ENCODE peak calls at places on chromosomes 2 and 18, in five cellular contexts. H is psoas muscle, A is heart right ventricle, W is stomach, U is spleen. N is an unnamed sample. For H3K36me3, the result is how much of the 10 kb centered on the place peaks cover.

GRCh38 chr2:189609423-189609816 is 28.8 kb upstream of the SLC40A1 start:
- DNase-seq in H (no peak), A (no peak), W (no peak), U (no peak), N (peak)

GRCh38 chr2:148023861-148024260 is 3.0 kb downstream of the MBD5 start:
- DNase-seq in H (no peak), A (no peak), W (no peak), U (no peak), N (no peak)

GRCh38 chr2:55133467-55134315 is 83.4 kb upstream of the RTN4 start:
- DNase-seq in H (no peak), A (no peak), W (peak), U (no peak), N (no peak)

GRCh38 chr2:71833855-71834554 is 313.7 kb downstream of the CYP26B1 start:
- DNase-seq in H (peak), A (peak), W (no peak), U (no peak), N (no peak)

GRCh38 chr2:42095923-42096408 is 48.1 kb downstream of the PKDCC start:
- DNase-seq in H (peak), A (peak), W (peak), U (peak), N (peak)

GRCh38 chr2:70182689-70183088 is 8.1 kb downstream of the C2orf42 start:
- DNase-seq in H (no peak), A (no peak), W (no peak), U (no peak), N (no peak)

GRCh38 chr18:74632856-74633255 is 35.2 kb downstream of the ZNF407 start:
- DNase-seq in H (no peak), A (no peak), W (no peak), U (no peak), N (no peak)

GRCh38 chr18:47370052-47370451 is 118.6 kb upstream of the SKOR2 start:
- DNase-seq in H (no peak), A (no peak), W (no peak), U (no peak), N (no peak)

GRCh38 chr2:62216616-62217015 is 20.7 kb downstream of the B3GNT2 start:
- DNase-seq in H (no peak), A (no peak), W (no peak), U (no peak), N (peak)

GRCh38 chr2:165440367-165440766 is 29.1 kb upstream of the CSRNP3 start:
- DNase-seq in H (no peak), A (no peak), W (no peak), U (no peak), N (no peak)

GRCh38 chr2:195382186-195382585 is 274.8 kb upstream of the SLC39A10 start:
- DNase-seq in H (no peak), A (no peak), W (no peak), U (no peak), N (no peak)

GRCh38 chr2:166665991-166666940 is 172.2 kb upstream of the SCN7A start:
- DNase-seq in H (no peak), A (no peak), W (no peak), U (no peak), N (no peak)

GRCh38 chr2:218826791-218827190 is 4.8 kb downstream of the PRKAG3 start:
- DNase-seq in H (peak), A (no peak), W (no peak), U (peak), N (no peak)

GRCh38 chr2:104127049-104127770 is 726.7 kb upstream of the POU3F3 start:
- DNase-seq in H (no peak), A (no peak), W (no peak), U (no peak), N (no peak)

GRCh38 chr2:201984333-201984732 is 49.3 kb upstream of the FZD7 start:
- DNase-seq in H (no peak), A (no peak), W (no peak), U (no peak), N (no peak)

GRCh38 chr2:124145982-124146381 is 120.9 kb downstream of the CNTNAP5 start:
- DNase-seq in H (no peak), A (no peak), W (no peak), U (no peak), N (no peak)

GRCh38 chr2:45435316-45435715 is 175.8 kb downstream of the SRBD1 start:
- DNase-seq in H (no peak), A (no peak), W (no peak), U (no peak), N (peak)

GRCh38 chr2:41061371-41061770 is 609.5 kb upstream of the SLC8A1 start:
- DNase-seq in H (no peak), A (no peak), W (no peak), U (no peak), N (no peak)

GRCh38 chr2:73256618-73256922 is 22.5 kb downstream of the CCT7 start:
- DNase-seq in H (no peak), A (no peak), W (no peak), U (no peak), N (no peak)

GRCh38 chr18:45588831-45589558 is 26.3 kb upstream of the SLC14A2 start:
- DNase-seq in H (no peak), A (no peak), W (no peak), U (no peak), N (no peak)

GRCh38 chr18:42137671-42138375 is 182.8 kb downstream of the PIK3C3 start:
- DNase-seq in H (no peak), A (no peak), W (no peak), U (no peak), N (no peak)

GRCh38 chr2:144921131-144921530 is 401.2 kb upstream of the ZEB2 start:
- DNase-seq in H (no peak), A (no peak), W (no peak), U (no peak), N (no peak)

GRCh38 chr2:191818133-191818532 is 28.8 kb downstream of the CAVIN2 start:
- DNase-seq in H (no peak), A (no peak), W (no peak), U (no peak), N (no peak)

GRCh38 chr2:110126926-110127325 is 11.3 kb upstream of the MALL start:
- DNase-seq in H (no peak), A (no peak), W (no peak), U (no peak), N (no peak)

GRCh38 chr2:230244211-230244610 is 18.7 kb downstream of the SP140 start:
- DNase-seq in H (no peak), A (no peak), W (no peak), U (no peak), N (peak)

GRCh38 chr2:9809064-9809356 is 34.3 kb upstream of the TAF1B start:
- DNase-seq in H (no peak), A (no peak), W (peak), U (no peak), N (peak)

GRCh38 chr2:38237311-38237710 is 139.8 kb downstream of the ATL2 start:
- DNase-seq in H (no peak), A (no peak), W (no peak), U (no peak), N (no peak)

GRCh38 chr2:54285451-54285850 is 29.4 kb upstream of the TSPYL6 start:
- DNase-seq in H (no peak), A (no peak), W (no peak), U (no peak), N (no peak)

GRCh38 chr18:52937840-52938239 is 597.8 kb downstream of the DCC start:
- DNase-seq in H (no peak), A (no peak), W (no peak), U (no peak), N (peak)

GRCh38 chr2:5365871-5366461 is 326.2 kb upstream of the SOX11 start:
- DNase-seq in H (peak), A (peak), W (peak), U (no peak), N (peak)

GRCh38 chr2:96404446-96405373 is 69.1 kb downstream of the NCAPH start:
- DNase-seq in H (peak), A (peak), W (peak), U (no peak), N (no peak)

GRCh38 chr2:232502901-232503791 is 15.5 kb upstream of the ECEL1 start:
- DNase-seq in H (no peak), A (peak), W (peak), U (no peak), N (no peak)

GRCh38 chr2:196635156-196635555 is 4.4 kb upstream of the CCDC150 start:
- DNase-seq in H (no peak), A (no peak), W (no peak), U (no peak), N (no peak)

GRCh38 chr2:190978389-190979053 is 35.5 kb downstream of the STAT1 start:
- DNase-seq in H (no peak), A (no peak), W (no peak), U (no peak), N (peak)

GRCh38 chr2:634670-635395 is 42.4 kb downstream of the TMEM18 start:
- DNase-seq in H (no peak), A (no peak), W (no peak), U (no peak), N (no peak)

GRCh38 chr18:22342625-22343024 is 75.1 kb downstream of the CTAGE1 start:
- DNase-seq in H (no peak), A (no peak), W (peak), U (no peak), N (peak)

GRCh38 chr2:38620282-38620977 is 17.7 kb upstream of the HNRNPLL start:
- DNase-seq in H (no peak), A (no peak), W (no peak), U (no peak), N (no peak)

GRCh38 chr2:11574176-11575046 is 40.6 kb downstream of the GREB1 start:
- DNase-seq in H (peak), A (no peak), W (no peak), U (peak), N (no peak)
- H3K36me3 ChIP-seq in H (under half), A (under half), W (under half), U (under half), N (under half)

GRCh38 chr2:8306530-8307351 is 375.1 kb upstream of the ID2 start:
- DNase-seq in H (no peak), A (no peak), W (no peak), U (no peak), N (peak)

GRCh38 chr2:8303322-8303832 is 378.5 kb upstream of the ID2 start:
- DNase-seq in H (peak), A (peak), W (peak), U (peak), N (no peak)

GRCh38 chr2:8307779-8308178 is 374.1 kb upstream of the ID2 start:
- DNase-seq in H (no peak), A (no peak), W (no peak), U (no peak), N (peak)

GRCh38 chr2:8309131-8309530 is 372.7 kb upstream of the ID2 start:
- DNase-seq in H (no peak), A (no peak), W (no peak), U (no peak), N (peak)

DNA sequence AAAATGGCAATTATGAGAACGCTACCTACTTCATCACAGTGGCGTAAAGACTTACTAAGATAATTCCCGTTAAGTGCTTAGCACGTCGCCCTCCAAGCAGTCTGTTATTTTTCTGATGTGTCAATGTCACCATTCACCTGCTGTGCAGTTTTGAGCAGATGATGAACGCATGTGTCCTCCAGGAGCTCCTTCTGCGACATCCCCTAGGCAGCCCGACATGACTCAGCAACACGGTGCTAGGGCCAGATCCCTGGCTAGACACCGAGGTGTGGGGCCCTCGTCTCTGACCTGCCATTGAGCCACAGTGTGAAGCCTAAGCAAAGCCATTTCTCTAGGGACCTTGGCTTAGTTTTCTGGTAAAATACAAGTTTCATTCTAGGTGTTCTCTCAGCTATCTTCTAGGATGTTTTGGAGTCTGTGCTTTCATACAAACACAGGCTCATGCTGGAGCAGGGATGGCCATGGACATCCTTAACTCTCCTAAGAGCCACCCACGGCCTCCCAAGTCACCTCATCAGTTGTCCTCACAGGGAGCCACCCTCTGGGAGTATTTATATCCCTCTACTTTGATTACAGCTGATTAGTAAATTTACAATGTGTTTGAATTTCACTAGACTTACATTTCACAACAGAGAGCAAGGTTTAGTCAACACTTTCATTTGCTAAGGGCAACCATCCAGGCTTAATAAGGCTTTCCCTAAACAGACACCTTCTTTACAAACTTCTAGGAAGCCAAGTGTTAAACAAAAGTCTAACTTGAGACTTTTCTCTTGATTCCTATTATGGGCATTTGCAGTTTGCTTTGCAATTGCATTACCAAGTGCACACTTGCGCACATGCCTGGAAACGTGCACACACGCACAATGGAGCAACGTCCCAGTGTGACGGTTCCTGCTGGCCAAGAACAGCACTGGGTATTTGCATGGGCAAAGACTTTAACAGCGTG is 376.8 kb upstream of the ID2 start:
- DNase-seq in H (no peak), A (no peak), W (no peak), U (no peak), N (no peak)
- TF ChIP-seq CTCF in H (no peak), A (no peak), W (no peak), U (no peak), N (no peak)

GRCh38 chr2:36528274-36528673 is 69.7 kb downstream of the FEZ2 start:
- DNase-seq in H (no peak), A (no peak), W (no peak), U (no peak), N (no peak)
- H3K36me3 ChIP-seq in H (under half), A (under half), W (under half), U (half or more), N (under half)

GRCh38 chr2:121479882-121480522 is 50.7 kb upstream of the RNU4ATAC start:
- DNase-seq in H (no peak), A (no peak), W (peak), U (no peak), N (peak)
- TF ChIP-seq CTCF in H (no peak), A (no peak), W (no peak), U (no peak), N (peak)

GRCh38 chr2:113197347-113198047 is 23.7 kb downstream of the PSD4 start:
- DNase-seq in H (no peak), A (no peak), W (no peak), U (peak), N (no peak)
- H3K36me3 ChIP-seq in H (under half), A (under half), W (half or more), U (half or more), N (under half)

GRCh38 chr2:207338220-207338607 is 172.5 kb upstream of the KLF7 start:
- DNase-seq in H (no peak), A (no peak), W (no peak), U (no peak), N (no peak)

GRCh38 chr2:207338610-207339009 is 172.9 kb upstream of the KLF7 start:
- DNase-seq in H (no peak), A (no peak), W (no peak), U (no peak), N (no peak)

GRCh38 chr2:207337234-207338219 is 171.8 kb upstream of the KLF7 start:
- DNase-seq in H (no peak), A (no peak), W (no peak), U (no peak), N (peak)

GRCh38 chr2:207341114-207341750 is 175.5 kb upstream of the KLF7 start:
- DNase-seq in H (no peak), A (no peak), W (no peak), U (no peak), N (no peak)

GRCh38 chr2:207341816-207342215 is 176.1 kb upstream of the KLF7 start:
- DNase-seq in H (no peak), A (no peak), W (no peak), U (no peak), N (no peak)
- TF ChIP-seq CTCF in H (no peak), A (no peak), W (no peak), U (no peak), N (no peak)

N was measured in bronchial epithelial cell.